ENCODE peak calls at places on chromosomes 1 and 21, in four cellular contexts. Z is CD8-positive, alpha-beta memory T cell; A is cardiac muscle cell; J is BE2C. C is an unnamed sample.

GRCh38 chr1:51464828-51465227 is 54.2 kb downstream of the EPS15 start:
- DNase-seq in A (no peak), J (no peak), Z (no peak), C (no peak)

GRCh38 chr1:6953874-6954502 is 168.7 kb downstream of the CAMTA1 start:
- DNase-seq in Z (no peak), J (no peak), A (no peak), C (no peak)

GRCh38 chr1:82062206-82062605 is 261.5 kb downstream of the ADGRL2 start:
- DNase-seq in J (no peak), A (no peak), Z (no peak), C (no peak)

GRCh38 chr1:104780470-104781078 is 1030.9 kb downstream of the AMY1C start:
- DNase-seq in J (peak), A (peak), Z (no peak), C (peak)

GRCh38 chr1:205600085-205600484 is 31.7 kb downstream of the ELK4 start:
- DNase-seq in Z (no peak), A (peak), J (no peak), C (no peak)

GRCh38 chr1:182196897-182197546 is 135.5 kb upstream of the ZNF648 start:
- DNase-seq in A (no peak), Z (no peak), J (no peak), C (no peak)

GRCh38 chr1:223515915-223516314 is 122.7 kb downstream of the CCDC185 start:
- DNase-seq in A (no peak), J (no peak), Z (no peak), C (no peak)

GRCh38 chr1:6003568-6004411 is 11.6 kb upstream of the NPHP4 start:
- DNase-seq in J (peak), Z (no peak), A (no peak), C (no peak)

GRCh38 chr1:98400446-98400845 is 261.1 kb upstream of the SNX7 start:
- DNase-seq in Z (no peak), A (no peak), J (no peak), C (no peak)

GRCh38 chr21:37370152-37371040 is 3.8 kb downstream of the DYRK1A start:
- DNase-seq in A (peak), Z (no peak), J (no peak), C (no peak)

GRCh38 chr1:55717111-55717510 is 501.9 kb upstream of the USP24 start:
- DNase-seq in J (no peak), A (no peak), Z (no peak), C (no peak)

GRCh38 chr1:220492671-220493070 is 35.3 kb upstream of the MARK1 start:
- DNase-seq in Z (no peak), A (no peak), J (no peak), C (no peak)

GRCh38 chr1:30872948-30873263 is 35.7 kb downstream of the SDC3 start:
- DNase-seq in J (no peak), A (no peak), Z (no peak), C (no peak)

GRCh38 chr1:99975569-99975968 is 5.8 kb downstream of the SLC35A3 start:
- DNase-seq in A (no peak), Z (no peak), J (no peak), C (no peak)

GRCh38 chr1:244660595-244660994 is 7.7 kb downstream of the DESI2 start:
- DNase-seq in Z (no peak), A (no peak), J (no peak), C (no peak)

GRCh38 chr1:1360511-1361169 is 2.3 kb upstream of the MXRA8 start:
- DNase-seq in Z (no peak), J (peak), A (peak), C (peak)

GRCh38 chr21:45076245-45076661 is 1.9 kb downstream of the ADARB1 start:
- DNase-seq in Z (no peak), J (no peak), A (no peak), C (no peak)

DNA sequence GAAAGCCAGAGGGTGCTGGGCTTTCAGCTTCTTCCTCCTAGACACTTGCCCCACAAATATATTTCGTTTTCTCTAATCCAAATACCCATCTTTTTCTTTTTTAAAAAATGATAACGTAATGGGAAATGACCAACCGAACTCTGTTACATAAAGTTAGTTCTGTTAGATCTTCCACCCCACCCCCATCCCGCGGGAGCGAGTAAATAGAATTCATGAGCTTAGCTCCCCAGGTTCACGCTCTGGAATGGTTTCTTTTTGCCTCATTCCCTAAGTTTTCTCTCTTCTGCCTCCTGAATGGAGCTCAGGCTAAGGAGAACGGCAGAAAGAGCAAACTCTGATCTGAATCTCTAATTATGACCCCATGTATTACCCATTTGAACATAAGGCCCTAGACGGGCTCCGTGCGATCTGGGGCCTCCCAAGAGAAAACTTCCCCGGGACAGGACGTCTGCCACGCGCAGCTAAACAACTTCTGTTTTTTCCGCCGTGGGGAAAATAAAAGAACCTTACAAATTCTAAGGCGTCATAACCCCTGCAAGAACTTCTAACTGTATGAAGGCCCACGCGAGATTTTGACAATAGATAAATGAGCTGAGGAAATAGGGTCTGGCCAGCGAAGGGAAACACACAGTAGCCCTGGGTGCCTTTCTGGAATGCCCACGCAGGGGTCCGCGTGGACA is 2.4 kb downstream of the TBX15 start:
- DNase-seq in Z (no peak), J (no peak), A (no peak), C (no peak)
- H3K4me3 ChIP-seq in Z (no peak), J (no peak), A (no peak), C (peak)

GRCh38 chr1:34843392-34844251 is 15.9 kb downstream of the SMIM12 start:
- DNase-seq in A (no peak), J (no peak), Z (no peak), C (no peak)
- H3K4me3 ChIP-seq in A (no peak), J (no peak), Z (no peak), C (no peak)

GRCh38 chr21:40622531-40622930 is 224.4 kb downstream of the DSCAM start:
- DNase-seq in J (no peak), A (no peak), Z (no peak), C (no peak)

GRCh38 chr21:40623550-40623949 is 223.4 kb downstream of the DSCAM start:
- DNase-seq in Z (no peak), A (no peak), J (no peak), C (no peak)

GRCh38 chr21:40631201-40631600 is 215.8 kb downstream of the DSCAM start:
- DNase-seq in A (no peak), J (no peak), Z (no peak), C (no peak)

GRCh38 chr21:40620386-40621145 is 226.4 kb downstream of the DSCAM start:
- DNase-seq in A (no peak), J (no peak), Z (no peak), C (no peak)

DNA sequence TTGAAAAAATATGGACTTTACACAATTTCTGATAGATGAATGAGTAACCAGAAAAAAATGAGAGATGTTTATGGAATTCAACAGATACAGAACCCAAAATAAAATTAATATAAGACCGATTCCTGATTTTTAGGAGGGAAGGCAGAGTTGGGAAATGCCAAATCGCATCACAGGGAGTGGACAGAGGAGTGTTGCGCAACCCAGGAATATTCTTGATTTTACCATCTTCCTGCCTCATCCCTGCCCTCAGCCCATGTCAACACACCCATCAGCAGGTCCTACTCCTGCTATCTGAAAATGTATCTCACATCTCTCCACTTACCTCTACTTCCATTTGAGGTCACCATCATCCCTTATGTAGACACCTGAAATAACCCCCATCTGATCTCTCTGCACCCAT is 221.0 kb downstream of the DSCAM start:
- DNase-seq in J (no peak), A (no peak), Z (no peak), C (no peak)
- H3K4me3 ChIP-seq in J (no peak), A (no peak), Z (no peak), C (no peak)

GRCh38 chr1:42682739-42683529 is 716 bp downstream of the YBX1 start:
- DNase-seq in A (peak), J (peak), Z (peak), C (no peak)
- H3K4me3 ChIP-seq in A (peak), J (peak), Z (peak), C (peak)

DNA sequence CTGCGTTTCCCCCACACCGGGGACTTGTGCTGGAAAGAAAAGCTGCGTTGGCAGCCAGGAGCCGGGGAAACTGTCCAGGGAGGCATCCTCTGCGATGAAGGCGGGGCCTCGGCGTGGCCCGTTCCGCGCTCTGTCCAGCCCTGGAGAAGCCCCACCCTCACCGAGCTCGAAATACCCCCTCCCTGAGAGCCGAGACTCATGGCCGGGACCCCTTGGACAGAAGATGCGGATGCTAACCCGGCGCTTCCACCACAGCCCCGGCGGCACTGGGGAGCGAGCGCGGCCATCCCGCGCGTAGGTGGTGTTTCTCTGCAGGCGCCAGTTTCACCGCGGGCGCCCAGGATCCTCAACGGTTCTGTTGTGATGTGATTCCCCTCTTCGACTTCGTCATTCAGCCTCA is 31.6 kb downstream of the PDE9A start:
- DNase-seq in Z (no peak), J (no peak), A (no peak), C (no peak)
- H3K4me3 ChIP-seq in Z (no peak), J (no peak), A (no peak), C (no peak)

GRCh38 chr1:175002910-175003517 is 3.3 kb downstream of the CACYBP start:
- DNase-seq in J (no peak), A (no peak), Z (no peak), C (no peak)
- H3K4me3 ChIP-seq in J (no peak), A (no peak), Z (no peak), C (no peak)

GRCh38 chr1:225746361-225747179 is 31.1 kb upstream of the SRP9 start:
- DNase-seq in Z (no peak), A (peak), J (peak), C (peak)
- H3K4me3 ChIP-seq in Z (no peak), A (no peak), J (peak), C (peak)

C was measured in Panc1.